ENCODE peak calls at places on chromosomes 12 and 14, in eight cellular contexts. One of them, this sample, is unnamed.
A peak's percentile ranks its signal among the peaks of the same experiment; 100 is the strongest.

GRCh38 chr14:74608959-74609611 is 3.0 kb downstream of the LTBP2 start:
- DNase-seq in ovary: peak; percentile 90
- DNase-seq in AG09319: peak; percentile 72
- DNase-seq in CD4-positive, alpha-beta T cell: peak; percentile 90
- DNase-seq in Calu3: peak; percentile 86
- DNase-seq in endothelial cell: peak; percentile 92
- DNase-seq in adrenal gland: peak; percentile 84
- DNase-seq in kidney epithelial cell: no peak
- DNase-seq in this sample: no peak

GRCh38 chr12:101038289-101038871 is 171.7 kb downstream of the SLC5A8 start:
- DNase-seq in ovary: no peak
- DNase-seq in AG09319: no peak
- DNase-seq in CD4-positive, alpha-beta T cell: no peak
- DNase-seq in Calu3: no peak
- DNase-seq in endothelial cell: no peak
- DNase-seq in adrenal gland: no peak
- DNase-seq in kidney epithelial cell: no peak
- DNase-seq in this sample: no peak

GRCh38 chr12:27382924-27383323 is 50.3 kb downstream of the BMAL2 start:
- DNase-seq in ovary: no peak
- DNase-seq in AG09319: no peak
- DNase-seq in CD4-positive, alpha-beta T cell: no peak
- DNase-seq in Calu3: no peak
- DNase-seq in endothelial cell: no peak
- DNase-seq in adrenal gland: no peak
- DNase-seq in kidney epithelial cell: no peak
- DNase-seq in this sample: no peak

GRCh38 chr14:94458558-94459200 is 6.1 kb upstream of the SERPINA11 start:
- DNase-seq in ovary: no peak
- DNase-seq in AG09319: no peak
- DNase-seq in CD4-positive, alpha-beta T cell: no peak
- DNase-seq in Calu3: no peak
- DNase-seq in endothelial cell: no peak
- DNase-seq in adrenal gland: no peak
- DNase-seq in kidney epithelial cell: no peak
- DNase-seq in this sample: no peak

GRCh38 chr12:33251548-33251947 is 188.1 kb downstream of the SYT10 start:
- DNase-seq in ovary: no peak
- DNase-seq in AG09319: no peak
- DNase-seq in CD4-positive, alpha-beta T cell: no peak
- DNase-seq in Calu3: no peak
- DNase-seq in endothelial cell: no peak
- DNase-seq in adrenal gland: no peak
- DNase-seq in kidney epithelial cell: no peak
- DNase-seq in this sample: no peak

GRCh38 chr12:110862331-110862730 is 15.5 kb downstream of the CCDC63 start:
- DNase-seq in ovary: no peak
- DNase-seq in AG09319: no peak
- DNase-seq in CD4-positive, alpha-beta T cell: no peak
- DNase-seq in Calu3: no peak
- DNase-seq in endothelial cell: peak; percentile 6
- DNase-seq in adrenal gland: no peak
- DNase-seq in kidney epithelial cell: no peak
- DNase-seq in this sample: no peak

GRCh38 chr12:14589169-14590004 is 21.7 kb upstream of the PLBD1 start:
- DNase-seq in ovary: no peak
- DNase-seq in AG09319: no peak
- DNase-seq in CD4-positive, alpha-beta T cell: no peak
- DNase-seq in Calu3: no peak
- DNase-seq in endothelial cell: no peak
- DNase-seq in adrenal gland: no peak
- DNase-seq in kidney epithelial cell: no peak
- DNase-seq in this sample: no peak

GRCh38 chr14:95037273-95037672 is 120.1 kb downstream of the DICER1 start:
- DNase-seq in ovary: peak; percentile 7
- DNase-seq in AG09319: no peak
- DNase-seq in CD4-positive, alpha-beta T cell: no peak
- DNase-seq in Calu3: no peak
- DNase-seq in endothelial cell: no peak
- DNase-seq in adrenal gland: no peak
- DNase-seq in kidney epithelial cell: no peak
- DNase-seq in this sample: no peak

GRCh38 chr12:132632521-132633228 is 14.1 kb downstream of the P2RX2 start:
- DNase-seq in ovary: no peak
- DNase-seq in AG09319: no peak
- DNase-seq in CD4-positive, alpha-beta T cell: no peak
- DNase-seq in Calu3: no peak
- DNase-seq in endothelial cell: no peak
- DNase-seq in adrenal gland: no peak
- DNase-seq in kidney epithelial cell: no peak
- DNase-seq in this sample: no peak

GRCh38 chr12:49336645-49337584 is at the start of gene C1QL4:
- DNase-seq in ovary: peak; percentile 89
- DNase-seq in AG09319: no peak
- DNase-seq in CD4-positive, alpha-beta T cell: peak; percentile 87
- DNase-seq in Calu3: peak; percentile 89
- DNase-seq in endothelial cell: peak; percentile 95
- DNase-seq in adrenal gland: peak; percentile 82
- DNase-seq in kidney epithelial cell: no peak
- DNase-seq in this sample: no peak

GRCh38 chr14:100212476-100213333 is 26.2 kb upstream of the YY1 start:
- DNase-seq in ovary: no peak
- DNase-seq in AG09319: no peak
- DNase-seq in CD4-positive, alpha-beta T cell: no peak
- DNase-seq in Calu3: no peak
- DNase-seq in endothelial cell: no peak
- DNase-seq in adrenal gland: no peak
- DNase-seq in kidney epithelial cell: no peak
- DNase-seq in this sample: no peak

GRCh38 chr14:33465952-33466700 is 484.7 kb downstream of the EGLN3 start:
- DNase-seq in ovary: no peak
- DNase-seq in AG09319: no peak
- DNase-seq in CD4-positive, alpha-beta T cell: no peak
- DNase-seq in Calu3: no peak
- DNase-seq in endothelial cell: no peak
- DNase-seq in adrenal gland: no peak
- DNase-seq in kidney epithelial cell: peak; percentile 18
- DNase-seq in this sample: no peak

GRCh38 chr12:32504626-32505025 is 105.3 kb downstream of the FGD4 start:
- DNase-seq in ovary: no peak
- DNase-seq in AG09319: no peak
- DNase-seq in CD4-positive, alpha-beta T cell: no peak
- DNase-seq in Calu3: no peak
- DNase-seq in endothelial cell: no peak
- DNase-seq in adrenal gland: no peak
- DNase-seq in kidney epithelial cell: no peak
- DNase-seq in this sample: no peak

GRCh38 chr12:27555928-27556778 is 32.1 kb downstream of the PPFIBP1 start:
- DNase-seq in ovary: no peak
- DNase-seq in AG09319: no peak
- DNase-seq in CD4-positive, alpha-beta T cell: no peak
- DNase-seq in Calu3: no peak
- DNase-seq in endothelial cell: no peak
- DNase-seq in adrenal gland: no peak
- DNase-seq in kidney epithelial cell: no peak
- DNase-seq in this sample: no peak

GRCh38 chr12:169528-170360 is 44.2 kb downstream of the SLC6A12 start:
- DNase-seq in ovary: no peak
- DNase-seq in AG09319: no peak
- DNase-seq in CD4-positive, alpha-beta T cell: no peak
- DNase-seq in Calu3: no peak
- DNase-seq in endothelial cell: peak; percentile 37
- DNase-seq in adrenal gland: no peak
- DNase-seq in kidney epithelial cell: no peak
- DNase-seq in this sample: no peak
- TF ChIP-seq CTCF in ovary: no peak
- TF ChIP-seq CTCF in AG09319: no peak
- TF ChIP-seq CTCF in CD4-positive, alpha-beta T cell: no peak
- TF ChIP-seq CTCF in Calu3: peak; percentile 45
- TF ChIP-seq CTCF in endothelial cell: peak; percentile 23
- TF ChIP-seq CTCF in adrenal gland: no peak
- TF ChIP-seq CTCF in kidney epithelial cell: peak; percentile 19
- TF ChIP-seq CTCF in this sample: peak; percentile 41

DNA sequence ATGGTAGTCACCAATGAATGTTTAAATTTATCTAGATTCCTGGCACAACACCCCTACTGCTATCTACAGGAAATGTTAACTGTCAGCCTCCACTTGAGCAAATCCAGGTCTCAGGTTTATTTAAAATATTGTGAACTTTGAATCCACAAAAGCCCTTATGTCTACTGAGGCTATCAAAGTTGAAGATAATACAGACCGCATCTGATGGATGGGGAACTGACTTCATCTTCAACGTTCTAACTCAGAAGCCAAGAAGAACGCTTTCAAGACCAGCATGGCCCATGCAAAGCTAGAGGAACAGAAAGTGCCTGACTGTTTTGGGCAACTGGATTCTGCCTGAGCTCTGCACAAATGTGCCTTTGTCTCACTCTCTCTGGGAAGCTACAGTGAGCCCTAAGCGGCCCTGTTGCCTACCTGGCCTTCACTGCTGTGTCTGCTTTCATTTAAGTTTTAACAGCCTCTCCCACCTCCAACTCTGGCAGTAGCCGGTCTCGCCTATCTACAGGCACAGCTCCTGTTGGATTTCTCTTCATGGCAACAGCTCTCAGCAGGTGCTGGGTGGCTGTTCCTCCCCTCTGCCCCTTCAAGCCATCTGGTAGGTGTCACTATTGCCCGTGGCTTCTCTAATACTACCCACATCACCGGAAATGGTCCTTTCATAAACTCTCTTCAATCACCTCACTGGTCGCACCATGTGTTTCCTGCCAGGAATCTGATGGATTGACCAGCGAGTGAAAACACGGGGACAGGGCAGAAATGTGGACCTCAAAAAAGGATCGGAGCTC is 112.1 kb upstream of the OVCH1 start:
- DNase-seq in ovary: no peak
- DNase-seq in AG09319: no peak
- DNase-seq in CD4-positive, alpha-beta T cell: no peak
- DNase-seq in Calu3: no peak
- DNase-seq in endothelial cell: no peak
- DNase-seq in adrenal gland: no peak
- DNase-seq in kidney epithelial cell: no peak
- DNase-seq in this sample: no peak
- TF ChIP-seq CTCF in ovary: no peak
- TF ChIP-seq CTCF in AG09319: no peak
- TF ChIP-seq CTCF in CD4-positive, alpha-beta T cell: no peak
- TF ChIP-seq CTCF in Calu3: no peak
- TF ChIP-seq CTCF in endothelial cell: no peak
- TF ChIP-seq CTCF in adrenal gland: no peak
- TF ChIP-seq CTCF in kidney epithelial cell: no peak
- TF ChIP-seq CTCF in this sample: no peak

GRCh38 chr12:59649203-59649602 is 53.4 kb downstream of the SLC16A7 start:
- DNase-seq in ovary: no peak
- DNase-seq in AG09319: peak; percentile 28
- DNase-seq in CD4-positive, alpha-beta T cell: no peak
- DNase-seq in Calu3: peak; percentile 27
- DNase-seq in endothelial cell: no peak
- DNase-seq in adrenal gland: no peak
- DNase-seq in kidney epithelial cell: no peak
- DNase-seq in this sample: no peak

GRCh38 chr12:59652098-59652497 is 56.3 kb downstream of the SLC16A7 start:
- DNase-seq in ovary: no peak
- DNase-seq in AG09319: no peak
- DNase-seq in CD4-positive, alpha-beta T cell: no peak
- DNase-seq in Calu3: no peak
- DNase-seq in endothelial cell: no peak
- DNase-seq in adrenal gland: no peak
- DNase-seq in kidney epithelial cell: no peak
- DNase-seq in this sample: no peak

GRCh38 chr12:59651230-59651920 is 55.5 kb downstream of the SLC16A7 start:
- DNase-seq in ovary: no peak
- DNase-seq in AG09319: no peak
- DNase-seq in CD4-positive, alpha-beta T cell: no peak
- DNase-seq in Calu3: peak; percentile 27
- DNase-seq in endothelial cell: no peak
- DNase-seq in adrenal gland: no peak
- DNase-seq in kidney epithelial cell: peak; percentile 51
- DNase-seq in this sample: peak; percentile 86

GRCh38 chr12:59654061-59654460 is 58.2 kb downstream of the SLC16A7 start:
- DNase-seq in ovary: no peak
- DNase-seq in AG09319: no peak
- DNase-seq in CD4-positive, alpha-beta T cell: no peak
- DNase-seq in Calu3: no peak
- DNase-seq in endothelial cell: no peak
- DNase-seq in adrenal gland: no peak
- DNase-seq in kidney epithelial cell: no peak
- DNase-seq in this sample: no peak

DNA sequence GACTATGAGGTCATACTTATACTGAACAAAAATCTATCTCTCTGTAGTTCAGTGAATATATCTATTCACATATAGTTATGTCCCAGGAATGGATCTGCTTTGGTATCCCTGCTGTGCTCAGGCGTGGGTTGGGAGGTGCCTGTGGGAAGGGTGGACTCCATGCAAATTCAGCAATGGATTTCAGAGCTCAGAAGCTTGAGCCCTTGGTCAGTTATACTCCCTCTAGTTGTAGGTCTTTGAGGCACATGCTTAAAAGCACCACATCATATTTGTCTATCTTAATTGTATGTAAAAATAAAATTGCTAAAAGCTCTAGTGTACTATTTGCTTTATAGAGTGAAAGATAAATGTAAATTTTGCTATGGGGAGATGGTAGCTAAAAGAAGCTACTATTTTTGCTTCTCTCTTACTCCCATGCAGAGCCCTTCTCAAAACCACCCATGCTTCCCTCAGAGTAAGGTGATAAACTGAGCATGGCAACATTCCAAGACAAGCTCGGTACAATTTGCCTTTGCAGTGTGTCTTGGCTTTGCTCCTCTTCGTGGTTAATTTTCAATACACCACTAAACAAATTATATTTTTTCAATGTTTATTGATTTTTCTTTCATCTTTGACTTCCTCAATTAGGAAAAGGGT is 54.9 kb downstream of the SLC16A7 start:
- DNase-seq in ovary: no peak
- DNase-seq in AG09319: no peak
- DNase-seq in CD4-positive, alpha-beta T cell: no peak
- DNase-seq in Calu3: peak; percentile 35
- DNase-seq in endothelial cell: no peak
- DNase-seq in adrenal gland: no peak
- DNase-seq in kidney epithelial cell: no peak
- DNase-seq in this sample: peak; percentile 35
- TF ChIP-seq CTCF in ovary: no peak
- TF ChIP-seq CTCF in AG09319: no peak
- TF ChIP-seq CTCF in CD4-positive, alpha-beta T cell: no peak
- TF ChIP-seq CTCF in Calu3: no peak
- TF ChIP-seq CTCF in endothelial cell: no peak
- TF ChIP-seq CTCF in adrenal gland: peak; percentile 5
- TF ChIP-seq CTCF in kidney epithelial cell: no peak
- TF ChIP-seq CTCF in this sample: peak; percentile 44

DNA sequence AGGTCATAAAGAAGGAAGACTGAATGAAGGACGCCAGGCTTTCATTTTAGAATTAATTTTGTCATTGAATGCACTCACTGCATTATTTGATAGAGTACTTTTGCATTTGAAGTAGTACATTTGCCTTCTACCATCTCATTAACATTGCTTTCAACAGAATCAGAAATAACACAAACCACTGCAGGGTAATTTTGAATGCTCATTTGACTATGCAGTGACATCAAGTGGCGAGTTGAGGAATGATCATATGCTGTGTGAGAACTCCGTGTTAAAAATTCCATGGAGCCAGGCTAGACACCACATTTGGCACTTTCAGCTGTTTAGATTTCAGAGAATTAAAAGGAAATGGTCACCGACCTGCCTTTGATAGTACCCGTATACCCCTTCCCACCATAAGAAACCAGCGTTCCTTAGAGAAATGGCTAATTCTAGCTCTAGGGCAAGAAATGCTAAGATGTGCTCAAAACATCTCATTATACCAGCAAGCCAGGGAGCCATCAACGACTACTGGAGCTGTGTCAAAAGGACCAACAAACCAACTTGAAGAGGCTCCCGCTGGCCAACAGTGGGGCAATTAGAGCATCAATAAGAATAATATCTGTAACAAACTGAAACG is 16.5 kb downstream of the HEBP1 start:
- DNase-seq in ovary: no peak
- DNase-seq in AG09319: peak; percentile 34
- DNase-seq in CD4-positive, alpha-beta T cell: no peak
- DNase-seq in Calu3: peak; percentile 32
- DNase-seq in endothelial cell: peak; percentile 30
- DNase-seq in adrenal gland: peak; percentile 26
- DNase-seq in kidney epithelial cell: no peak
- DNase-seq in this sample: no peak
- TF ChIP-seq CTCF in ovary: peak; percentile 68
- TF ChIP-seq CTCF in AG09319: peak; percentile 67
- TF ChIP-seq CTCF in CD4-positive, alpha-beta T cell: peak; percentile 59
- TF ChIP-seq CTCF in Calu3: peak; percentile 25
- TF ChIP-seq CTCF in endothelial cell: peak; percentile 57
- TF ChIP-seq CTCF in adrenal gland: peak; percentile 25
- TF ChIP-seq CTCF in kidney epithelial cell: peak; percentile 58
- TF ChIP-seq CTCF in this sample: peak; percentile 76

This sample was measured in epithelial cell of proximal tubule.